ENCODE peak calls at places on chromosomes 13 and 19, in eight cellular contexts. W, K, U, B, P, I, F and J are unnamed samples.

GRCh38 chr19:16073988-16074387 is 2.3 kb upstream of the TPM4 start:
- DNase-seq in W (no peak), K (no peak), U (no peak), B (no peak), P (no peak), I (no peak), F (no peak), J (no peak)

GRCh38 chr13:47890146-47890814 is 110.8 kb downstream of the SUCLA2 start:
- DNase-seq in W (no peak), K (no peak), U (no peak), B (no peak), P (no peak), I (no peak), F (no peak), J (no peak)

GRCh38 chr19:29546583-29547190 is 20.9 kb downstream of the VSTM2B start:
- DNase-seq in W (no peak), K (no peak), U (no peak), B (peak; percentile 4), P (no peak), I (no peak), F (no peak), J (no peak)

GRCh38 chr19:39261704-39262103 is 6.5 kb upstream of the IFNL2 start:
- DNase-seq in W (no peak), K (no peak), U (no peak), B (no peak), P (no peak), I (no peak), F (no peak), J (no peak)

GRCh38 chr13:112575680-112576079 is 12.3 kb downstream of the TUBGCP3 start:
- DNase-seq in W (no peak), K (no peak), U (no peak), B (no peak), P (no peak), I (no peak), F (no peak), J (no peak)

GRCh38 chr19:28793391-28794168 is 419.4 kb downstream of the UQCRFS1 start:
- DNase-seq in W (no peak), K (no peak), U (no peak), B (no peak), P (peak; percentile 57), I (no peak), F (no peak), J (no peak)

GRCh38 chr19:47479701-47480503 is 4.1 kb downstream of the KPTN start:
- DNase-seq in W (no peak), K (no peak), U (no peak), B (no peak), P (peak; percentile 39), I (no peak), F (no peak), J (no peak)

GRCh38 chr13:109764474-109765292 is 21.7 kb downstream of the IRS2 start:
- DNase-seq in W (no peak), K (no peak), U (no peak), B (no peak), P (no peak), I (no peak), F (no peak), J (peak; percentile 75)

GRCh38 chr13:83007226-83007625 is 875.0 kb downstream of the SLITRK1 start:
- DNase-seq in W (no peak), K (no peak), U (no peak), B (no peak), P (no peak), I (no peak), F (no peak), J (no peak)

GRCh38 chr13:36858285-36858684 is 39.3 kb downstream of the RFXAP start:
- DNase-seq in W (peak; percentile 8), K (no peak), U (no peak), B (no peak), P (peak; percentile 8), I (no peak), F (peak; percentile 12), J (no peak)

GRCh38 chr19:46896076-46896794 is 35.4 kb downstream of the ARHGAP35 start:
- DNase-seq in W (no peak), K (no peak), U (no peak), B (no peak), P (no peak), I (no peak), F (peak; percentile 25), J (peak; percentile 57)

GRCh38 chr13:46100191-46100877 is 4.5 kb downstream of the CPB2 start:
- DNase-seq in W (no peak), K (no peak), U (no peak), B (no peak), P (no peak), I (no peak), F (no peak), J (no peak)

GRCh38 chr13:78372581-78372980 is 230.8 kb downstream of the POU4F1 start:
- DNase-seq in W (no peak), K (no peak), U (no peak), B (no peak), P (no peak), I (no peak), F (no peak), J (no peak)

GRCh38 chr19:11580665-11581418 is 3.4 kb upstream of the ACP5 start:
- DNase-seq in W (no peak), K (no peak), U (no peak), B (no peak), P (no peak), I (no peak), F (no peak), J (no peak)